ENCODE peak calls at places on chromosomes 12 and 14, in nine cellular contexts. One of them, this sample, is unnamed.

GRCh38 chr14:59698793-59699192 is 122.2 kb upstream of the CCDC175 start:
- DNase-seq in activated naive CD4-positive, alpha-beta T cell treated with anti-CD3 and anti-CD28 coated beads, Interleukin-2, amount 50 U/mL, for 72 hours: no peak
- DNase-seq in globus pallidus: no peak
- DNase-seq in mucosa of descending colon: no peak
- DNase-seq in effector CD4-positive, alpha-beta T cell: no peak
- DNase-seq in NCI-H345: no peak
- DNase-seq in BE2C: no peak
- DNase-seq in tibial artery: no peak
- DNase-seq in AG10803: no peak
- DNase-seq in this sample: no peak

GRCh38 chr12:99605-100004 is 33.0 kb downstream of the IQSEC3 start:
- DNase-seq in BE2C: no peak
- DNase-seq in effector CD4-positive, alpha-beta T cell: no peak
- DNase-seq in AG10803: peak
- DNase-seq in globus pallidus: no peak
- DNase-seq in activated naive CD4-positive, alpha-beta T cell treated with anti-CD3 and anti-CD28 coated beads, Interleukin-2, amount 50 U/mL, for 72 hours: no peak
- DNase-seq in tibial artery: peak
- DNase-seq in mucosa of descending colon: no peak
- DNase-seq in NCI-H345: no peak
- DNase-seq in this sample: no peak

GRCh38 chr12:65492997-65493892 is 214.8 kb downstream of the MSRB3 start:
- DNase-seq in globus pallidus: no peak
- DNase-seq in activated naive CD4-positive, alpha-beta T cell treated with anti-CD3 and anti-CD28 coated beads, Interleukin-2, amount 50 U/mL, for 72 hours: no peak
- DNase-seq in effector CD4-positive, alpha-beta T cell: no peak
- DNase-seq in mucosa of descending colon: no peak
- DNase-seq in AG10803: peak
- DNase-seq in BE2C: no peak
- DNase-seq in NCI-H345: no peak
- DNase-seq in tibial artery: no peak
- DNase-seq in this sample: no peak

GRCh38 chr14:50272498-50272897 is 39.5 kb downstream of the L2HGDH start:
- DNase-seq in NCI-H345: no peak
- DNase-seq in effector CD4-positive, alpha-beta T cell: no peak
- DNase-seq in activated naive CD4-positive, alpha-beta T cell treated with anti-CD3 and anti-CD28 coated beads, Interleukin-2, amount 50 U/mL, for 72 hours: no peak
- DNase-seq in BE2C: no peak
- DNase-seq in globus pallidus: no peak
- DNase-seq in AG10803: peak
- DNase-seq in mucosa of descending colon: no peak
- DNase-seq in tibial artery: no peak
- DNase-seq in this sample: no peak

GRCh38 chr12:95102916-95103671 is 29.7 kb upstream of the NR2C1 start:
- DNase-seq in activated naive CD4-positive, alpha-beta T cell treated with anti-CD3 and anti-CD28 coated beads, Interleukin-2, amount 50 U/mL, for 72 hours: peak
- DNase-seq in tibial artery: no peak
- DNase-seq in mucosa of descending colon: no peak
- DNase-seq in AG10803: peak
- DNase-seq in NCI-H345: peak
- DNase-seq in globus pallidus: no peak
- DNase-seq in BE2C: no peak
- DNase-seq in effector CD4-positive, alpha-beta T cell: no peak
- DNase-seq in this sample: no peak

GRCh38 chr12:27014859-27015729 is 910 bp upstream of the TM7SF3 start:
- DNase-seq in NCI-H345: no peak
- DNase-seq in AG10803: no peak
- DNase-seq in activated naive CD4-positive, alpha-beta T cell treated with anti-CD3 and anti-CD28 coated beads, Interleukin-2, amount 50 U/mL, for 72 hours: no peak
- DNase-seq in tibial artery: no peak
- DNase-seq in mucosa of descending colon: no peak
- DNase-seq in effector CD4-positive, alpha-beta T cell: no peak
- DNase-seq in BE2C: no peak
- DNase-seq in globus pallidus: no peak
- DNase-seq in this sample: no peak

GRCh38 chr12:51963477-51963876 is 12.0 kb downstream of the ACVR1B start:
- DNase-seq in AG10803: no peak
- DNase-seq in NCI-H345: no peak
- DNase-seq in globus pallidus: no peak
- DNase-seq in BE2C: no peak
- DNase-seq in activated naive CD4-positive, alpha-beta T cell treated with anti-CD3 and anti-CD28 coated beads, Interleukin-2, amount 50 U/mL, for 72 hours: no peak
- DNase-seq in effector CD4-positive, alpha-beta T cell: no peak
- DNase-seq in mucosa of descending colon: no peak
- DNase-seq in tibial artery: no peak
- DNase-seq in this sample: no peak

GRCh38 chr12:108207791-108208730 is 79.0 kb downstream of the WSCD2 start:
- DNase-seq in NCI-H345: no peak
- DNase-seq in globus pallidus: no peak
- DNase-seq in AG10803: no peak
- DNase-seq in tibial artery: no peak
- DNase-seq in mucosa of descending colon: no peak
- DNase-seq in BE2C: no peak
- DNase-seq in effector CD4-positive, alpha-beta T cell: no peak
- DNase-seq in activated naive CD4-positive, alpha-beta T cell treated with anti-CD3 and anti-CD28 coated beads, Interleukin-2, amount 50 U/mL, for 72 hours: no peak
- DNase-seq in this sample: no peak

GRCh38 chr12:18277196-18277595 is 15.9 kb downstream of the PIK3C2G start:
- DNase-seq in activated naive CD4-positive, alpha-beta T cell treated with anti-CD3 and anti-CD28 coated beads, Interleukin-2, amount 50 U/mL, for 72 hours: no peak
- DNase-seq in AG10803: no peak
- DNase-seq in BE2C: no peak
- DNase-seq in NCI-H345: no peak
- DNase-seq in effector CD4-positive, alpha-beta T cell: no peak
- DNase-seq in tibial artery: no peak
- DNase-seq in mucosa of descending colon: no peak
- DNase-seq in globus pallidus: no peak
- DNase-seq in this sample: no peak

GRCh38 chr12:104686196-104686595 is 229.4 kb downstream of the CHST11 start:
- DNase-seq in BE2C: no peak
- DNase-seq in effector CD4-positive, alpha-beta T cell: no peak
- DNase-seq in globus pallidus: no peak
- DNase-seq in AG10803: no peak
- DNase-seq in activated naive CD4-positive, alpha-beta T cell treated with anti-CD3 and anti-CD28 coated beads, Interleukin-2, amount 50 U/mL, for 72 hours: no peak
- DNase-seq in mucosa of descending colon: no peak
- DNase-seq in tibial artery: no peak
- DNase-seq in NCI-H345: no peak
- DNase-seq in this sample: no peak

This sample was measured in CD8-positive, alpha-beta memory T cell.